ENCODE peak calls at places on chromosome 15, in nine cellular contexts. D is M059J, F is HTR-8/SVneo, M is H1, C is fibroblast of the conjunctiva, J is astrocyte of the spinal cord, A is ELF-1, T is AG04450, V is ureter. W is an unnamed sample.

GRCh38 chr15:73602444-73602843 is 30.7 kb downstream of the NPTN start:
- DNase-seq in D (no peak), F (no peak), M (no peak), C (no peak), J (no peak), A (no peak), T (no peak), V (no peak), W (no peak)

GRCh38 chr15:74784854-74785715 is 3.2 kb downstream of the CSK start:
- DNase-seq in D (no peak), F (no peak), M (no peak), C (no peak), J (no peak), A (no peak), T (no peak), V (no peak), W (no peak)

GRCh38 chr15:38539008-38539343 is 25.6 kb downstream of the RASGRP1 start:
- DNase-seq in D (no peak), F (no peak), M (no peak), C (no peak), J (no peak), A (no peak), T (no peak), V (no peak), W (no peak)

GRCh38 chr15:55917881-55918296 is 75.5 kb downstream of the NEDD4 start:
- DNase-seq in D (peak), F (peak), M (no peak), C (peak), J (peak), A (no peak), T (peak), V (no peak), W (peak)

GRCh38 chr15:58931985-58932384 is 1.5 kb downstream of the SLTM start:
- DNase-seq in D (peak), F (no peak), M (no peak), C (peak), J (peak), A (no peak), T (no peak), V (no peak), W (peak)

GRCh38 chr15:93144477-93145270 is 55.7 kb upstream of the RGMA start:
- DNase-seq in D (no peak), F (no peak), M (no peak), C (no peak), J (no peak), A (no peak), T (no peak), V (no peak), W (no peak)

GRCh38 chr15:75348034-75348562 is 1.3 kb downstream of the NEIL1 start:
- DNase-seq in D (no peak), F (no peak), M (no peak), C (no peak), J (no peak), A (peak), T (no peak), V (no peak), W (no peak)

GRCh38 chr15:92365079-92365478 is 28.6 kb upstream of the ST8SIA2 start:
- DNase-seq in D (peak), F (no peak), M (no peak), C (no peak), J (peak), A (no peak), T (no peak), V (no peak), W (peak)

GRCh38 chr15:90560229-90560771 is 30.6 kb downstream of the CRTC3 start:
- DNase-seq in D (peak), F (peak), M (no peak), C (peak), J (peak), A (peak), T (peak), V (peak), W (no peak)

GRCh38 chr15:75032391-75032790 is 9.0 kb downstream of the PPCDC start:
- DNase-seq in D (no peak), F (no peak), M (no peak), C (no peak), J (no peak), A (no peak), T (no peak), V (no peak), W (no peak)

GRCh38 chr15:35055416-35056105 is 29.5 kb downstream of the NANOGP8 start:
- DNase-seq in D (no peak), F (no peak), M (no peak), C (no peak), J (no peak), A (no peak), T (no peak), V (no peak), W (no peak)

GRCh38 chr15:29424118-29424517 is 154.5 kb upstream of the NSMCE3 start:
- DNase-seq in D (no peak), F (no peak), M (no peak), C (no peak), J (no peak), A (no peak), T (no peak), V (no peak), W (no peak)

GRCh38 chr15:80464952-80465645 is 60.9 kb downstream of the ARNT2 start:
- DNase-seq in D (no peak), F (no peak), M (no peak), C (no peak), J (no peak), A (no peak), T (no peak), V (no peak), W (no peak)

GRCh38 chr15:57343526-57343925 is 32.8 kb upstream of the CGNL1 start:
- DNase-seq in D (no peak), F (no peak), M (no peak), C (no peak), J (no peak), A (no peak), T (no peak), V (no peak), W (no peak)

GRCh38 chr15:89912145-89912673 is 543 bp downstream of the ARPIN start:
- DNase-seq in D (peak), F (peak), M (no peak), C (no peak), J (peak), A (peak), T (no peak), V (no peak), W (no peak)

GRCh38 chr15:97728791-97729190 is 231.7 kb upstream of the ARRDC4 start:
- DNase-seq in D (no peak), F (no peak), M (no peak), C (no peak), J (no peak), A (no peak), T (no peak), V (no peak), W (no peak)

GRCh38 chr15:82298520-82298919 is 35.9 kb downstream of the SAXO2 start:
- DNase-seq in D (no peak), F (no peak), M (no peak), C (no peak), J (no peak), A (peak), T (no peak), V (no peak), W (no peak)

GRCh38 chr15:68415061-68415460 is 16.9 kb downstream of the ITGA11 start:
- DNase-seq in D (no peak), F (no peak), M (no peak), C (no peak), J (no peak), A (no peak), T (no peak), V (peak), W (no peak)

GRCh38 chr15:66912001-66912400 is 153.4 kb upstream of the SMAD3 start:
- DNase-seq in D (no peak), F (no peak), M (no peak), C (no peak), J (no peak), A (no peak), T (no peak), V (no peak), W (peak)

GRCh38 chr15:82575335-82575734 is 35.1 kb upstream of the RPS17 start:
- DNase-seq in D (no peak), F (no peak), M (no peak), C (no peak), J (no peak), A (no peak), T (no peak), V (no peak), W (no peak)

GRCh38 chr15:67746022-67746421 is 79.3 kb upstream of the SKOR1 start:
- DNase-seq in D (no peak), F (no peak), M (no peak), C (peak), J (no peak), A (no peak), T (no peak), V (no peak), W (peak)

GRCh38 chr15:88250826-88251225 is 5.7 kb downstream of the NTRK3 start:
- DNase-seq in D (no peak), F (no peak), M (no peak), C (no peak), J (no peak), A (no peak), T (no peak), V (no peak), W (no peak)

GRCh38 chr15:60591491-60592385 is 112.8 kb upstream of the ICE2 start:
- DNase-seq in D (peak), F (peak), M (no peak), C (no peak), J (no peak), A (peak), T (no peak), V (peak), W (no peak)

GRCh38 chr15:52780172-52780980 is 9.8 kb downstream of the ONECUT1 start:
- DNase-seq in D (peak), F (peak), M (no peak), C (peak), J (peak), A (peak), T (no peak), V (no peak), W (peak)

GRCh38 chr15:92623435-92623834 is 32.1 kb downstream of the FAM174B start:
- DNase-seq in D (no peak), F (no peak), M (no peak), C (no peak), J (no peak), A (no peak), T (no peak), V (peak), W (no peak)

GRCh38 chr15:94760348-94760747 is 529.0 kb downstream of the MCTP2 start:
- DNase-seq in D (no peak), F (no peak), M (no peak), C (no peak), J (no peak), A (no peak), T (no peak), V (no peak), W (no peak)

GRCh38 chr15:69780374-69780773 is 317.3 kb downstream of the TLE3 start:
- DNase-seq in D (peak), F (no peak), M (no peak), C (no peak), J (peak), A (no peak), T (no peak), V (no peak), W (no peak)

GRCh38 chr15:62606376-62607164 is 436.0 kb upstream of the TPM1 start:
- DNase-seq in D (peak), F (peak), M (no peak), C (peak), J (peak), A (no peak), T (peak), V (no peak), W (no peak)

GRCh38 chr15:40952301-40952900 is 870 bp upstream of the CHAC1 start:
- DNase-seq in D (no peak), F (no peak), M (no peak), C (no peak), J (no peak), A (no peak), T (no peak), V (no peak), W (no peak)

GRCh38 chr15:69760263-69760855 is 307.7 kb downstream of the RPLP1 start:
- DNase-seq in D (no peak), F (no peak), M (no peak), C (no peak), J (peak), A (no peak), T (no peak), V (no peak), W (peak)

GRCh38 chr15:78167227-78167888 is 18.2 kb downstream of the IDH3A start:
- DNase-seq in D (no peak), F (no peak), M (no peak), C (no peak), J (no peak), A (no peak), T (no peak), V (peak), W (no peak)

GRCh38 chr15:90756916-90757315 is 39.8 kb downstream of the BLM start:
- DNase-seq in D (no peak), F (no peak), M (no peak), C (no peak), J (no peak), A (no peak), T (no peak), V (no peak), W (no peak)

GRCh38 chr15:55868707-55869106 is 124.7 kb downstream of the NEDD4 start:
- DNase-seq in D (peak), F (no peak), M (no peak), C (no peak), J (no peak), A (no peak), T (no peak), V (no peak), W (no peak)

GRCh38 chr15:90212221-90213079 is 11.3 kb downstream of the SEMA4B start:
- DNase-seq in D (peak), F (no peak), M (no peak), C (no peak), J (no peak), A (no peak), T (no peak), V (peak), W (no peak)

GRCh38 chr15:44812029-44812517 is 75.7 kb downstream of the TRIM69 start:
- DNase-seq in D (no peak), F (no peak), M (no peak), C (no peak), J (no peak), A (no peak), T (no peak), V (peak), W (no peak)

GRCh38 chr15:83565553-83566159 is 88.3 kb upstream of the ADAMTSL3 start:
- DNase-seq in D (peak), F (peak), M (no peak), C (no peak), J (peak), A (peak), T (no peak), V (no peak), W (peak)

GRCh38 chr15:101050647-101051290 is 131.6 kb downstream of the LRRK1 start:
- DNase-seq in D (no peak), F (no peak), M (no peak), C (no peak), J (no peak), A (no peak), T (no peak), V (peak), W (no peak)

GRCh38 chr15:27675571-27675970 is 423.5 kb downstream of the OCA2 start:
- DNase-seq in D (no peak), F (no peak), M (no peak), C (no peak), J (no peak), A (no peak), T (no peak), V (no peak), W (no peak)

W was measured in MV-4-11.